ENCODE peak calls at places on chromosomes 12 and 14, in five cellular contexts. One of them, this sample, is unnamed.
A peak's percentile ranks its signal among the peaks of the same experiment; 100 is the strongest.

GRCh38 chr12:19938031-19938430 is 430.3 kb upstream of the PDE3A start:
- DNase-seq in uterus: no peak
- DNase-seq in IMR-90: no peak
- DNase-seq in DND-41: no peak
- DNase-seq in lung: no peak
- DNase-seq in this sample: no peak

GRCh38 chr12:47886471-47887240 is 18.1 kb downstream of the VDR start:
- DNase-seq in lung: no peak
- DNase-seq in DND-41: no peak
- DNase-seq in uterus: no peak
- DNase-seq in IMR-90: peak; percentile 55
- DNase-seq in this sample: no peak

GRCh38 chr12:129075451-129076208 is 222.4 kb downstream of the GLT1D1 start:
- DNase-seq in DND-41: no peak
- DNase-seq in lung: no peak
- DNase-seq in uterus: no peak
- DNase-seq in IMR-90: no peak
- DNase-seq in this sample: no peak

GRCh38 chr12:125172231-125172850 is 107.1 kb downstream of the AACS start:
- DNase-seq in lung: no peak
- DNase-seq in IMR-90: no peak
- DNase-seq in uterus: no peak
- DNase-seq in DND-41: no peak
- DNase-seq in this sample: no peak

GRCh38 chr14:24325131-24325530 is 9.7 kb downstream of the ADCY4 start:
- DNase-seq in IMR-90: no peak
- DNase-seq in uterus: no peak
- DNase-seq in lung: no peak
- DNase-seq in DND-41: no peak
- DNase-seq in this sample: no peak

GRCh38 chr12:6708968-6709394 is 8.4 kb upstream of the PIANP start:
- DNase-seq in DND-41: peak; percentile 57
- DNase-seq in uterus: no peak
- DNase-seq in IMR-90: no peak
- DNase-seq in lung: no peak
- DNase-seq in this sample: no peak

GRCh38 chr12:79512068-79512467 is 178.7 kb downstream of the PAWR start:
- DNase-seq in IMR-90: no peak
- DNase-seq in uterus: no peak
- DNase-seq in lung: no peak
- DNase-seq in DND-41: no peak
- DNase-seq in this sample: no peak

GRCh38 chr14:24231263-24232120 is 675 bp downstream of the NEDD8 start:
- DNase-seq in uterus: no peak
- DNase-seq in IMR-90: no peak
- DNase-seq in DND-41: no peak
- DNase-seq in lung: no peak
- DNase-seq in this sample: no peak

GRCh38 chr12:100672075-100672592 is 98.7 kb downstream of the GAS2L3 start:
- DNase-seq in lung: no peak
- DNase-seq in uterus: no peak
- DNase-seq in IMR-90: no peak
- DNase-seq in DND-41: peak; percentile 47
- DNase-seq in this sample: no peak

GRCh38 chr14:58077621-58078020 is 74.4 kb downstream of the ARMH4 start:
- DNase-seq in uterus: no peak
- DNase-seq in IMR-90: peak; percentile 46
- DNase-seq in DND-41: no peak
- DNase-seq in lung: no peak
- DNase-seq in this sample: no peak

GRCh38 chr14:53330441-53330840 is 177.3 kb upstream of the DDHD1 start:
- DNase-seq in lung: no peak
- DNase-seq in DND-41: no peak
- DNase-seq in uterus: no peak
- DNase-seq in IMR-90: no peak
- DNase-seq in this sample: no peak

GRCh38 chr14:52934762-52935161 is 16.1 kb downstream of the FERMT2 start:
- DNase-seq in lung: no peak
- DNase-seq in IMR-90: no peak
- DNase-seq in uterus: no peak
- DNase-seq in DND-41: no peak
- DNase-seq in this sample: no peak

GRCh38 chr12:51926718-51927117 is 19.4 kb downstream of the ACVRL1 start:
- DNase-seq in uterus: no peak
- DNase-seq in DND-41: peak; percentile 13
- DNase-seq in lung: no peak
- DNase-seq in IMR-90: peak; percentile 42
- DNase-seq in this sample: no peak

GRCh38 chr12:124105546-124105945 is 132.5 kb downstream of the ZNF664 start:
- DNase-seq in DND-41: no peak
- DNase-seq in uterus: no peak
- DNase-seq in IMR-90: no peak
- DNase-seq in lung: no peak
- DNase-seq in this sample: no peak

GRCh38 chr12:31785318-31785717 is 56.5 kb upstream of the AMN1 start:
- DNase-seq in uterus: no peak
- DNase-seq in IMR-90: no peak
- DNase-seq in lung: no peak
- DNase-seq in DND-41: no peak
- DNase-seq in this sample: no peak
- H3K27me3 ChIP-seq in uterus: no peaks in the 10 kb centered on the region
- H3K27me3 ChIP-seq in IMR-90: no peaks in the 10 kb centered on the region
- H3K27me3 ChIP-seq in lung: no peaks in the 10 kb centered on the region
- H3K27me3 ChIP-seq in DND-41: no peaks in the 10 kb centered on the region
- H3K27me3 ChIP-seq in this sample: no peaks in the 10 kb centered on the region

GRCh38 chr14:61574514-61574807 is 120.9 kb upstream of the HIF1A start:
- DNase-seq in DND-41: no peak
- DNase-seq in uterus: no peak
- DNase-seq in lung: no peak
- DNase-seq in IMR-90: no peak
- DNase-seq in this sample: no peak
- H3K4me1 ChIP-seq in DND-41: peaks cover 35% of the 10 kb centered on the region
- H3K4me1 ChIP-seq in uterus: no peaks in the 10 kb centered on the region
- H3K4me1 ChIP-seq in lung: peaks cover 5% of the 10 kb centered on the region
- H3K4me1 ChIP-seq in IMR-90: peaks cover 30% of the 10 kb centered on the region
- H3K4me1 ChIP-seq in this sample: no peaks in the 10 kb centered on the region

GRCh38 chr14:104580961-104581360 is 1.4 kb downstream of the C14orf180 start:
- DNase-seq in uterus: peak; percentile 21
- DNase-seq in lung: no peak
- DNase-seq in IMR-90: peak; percentile 4
- DNase-seq in DND-41: no peak
- DNase-seq in this sample: peak; percentile 66

GRCh38 chr14:104582005-104582404 is 2.4 kb downstream of the C14orf180 start:
- DNase-seq in DND-41: no peak
- DNase-seq in lung: no peak
- DNase-seq in uterus: no peak
- DNase-seq in IMR-90: no peak
- DNase-seq in this sample: peak; percentile 64

GRCh38 chr14:104582649-104583048 is 3.1 kb downstream of the C14orf180 start:
- DNase-seq in lung: no peak
- DNase-seq in DND-41: no peak
- DNase-seq in uterus: peak; percentile 24
- DNase-seq in IMR-90: no peak
- DNase-seq in this sample: no peak

GRCh38 chr14:104579507-104579906 is at the start of gene C14orf180:
- DNase-seq in lung: no peak
- DNase-seq in IMR-90: no peak
- DNase-seq in DND-41: no peak
- DNase-seq in uterus: no peak
- DNase-seq in this sample: no peak

GRCh38 chr14:104581521-104581920 is 2.0 kb downstream of the C14orf180 start:
- DNase-seq in IMR-90: no peak
- DNase-seq in lung: no peak
- DNase-seq in uterus: no peak
- DNase-seq in DND-41: no peak
- DNase-seq in this sample: no peak
- H3K27ac ChIP-seq in IMR-90: no peak overlapping the region
- H3K27ac ChIP-seq in lung: peak overlapping the region; percentile 89
- H3K27ac ChIP-seq in uterus: no peak overlapping the region
- H3K27ac ChIP-seq in DND-41: no peak overlapping the region
- H3K27ac ChIP-seq in this sample: no peak overlapping the region

DNA sequence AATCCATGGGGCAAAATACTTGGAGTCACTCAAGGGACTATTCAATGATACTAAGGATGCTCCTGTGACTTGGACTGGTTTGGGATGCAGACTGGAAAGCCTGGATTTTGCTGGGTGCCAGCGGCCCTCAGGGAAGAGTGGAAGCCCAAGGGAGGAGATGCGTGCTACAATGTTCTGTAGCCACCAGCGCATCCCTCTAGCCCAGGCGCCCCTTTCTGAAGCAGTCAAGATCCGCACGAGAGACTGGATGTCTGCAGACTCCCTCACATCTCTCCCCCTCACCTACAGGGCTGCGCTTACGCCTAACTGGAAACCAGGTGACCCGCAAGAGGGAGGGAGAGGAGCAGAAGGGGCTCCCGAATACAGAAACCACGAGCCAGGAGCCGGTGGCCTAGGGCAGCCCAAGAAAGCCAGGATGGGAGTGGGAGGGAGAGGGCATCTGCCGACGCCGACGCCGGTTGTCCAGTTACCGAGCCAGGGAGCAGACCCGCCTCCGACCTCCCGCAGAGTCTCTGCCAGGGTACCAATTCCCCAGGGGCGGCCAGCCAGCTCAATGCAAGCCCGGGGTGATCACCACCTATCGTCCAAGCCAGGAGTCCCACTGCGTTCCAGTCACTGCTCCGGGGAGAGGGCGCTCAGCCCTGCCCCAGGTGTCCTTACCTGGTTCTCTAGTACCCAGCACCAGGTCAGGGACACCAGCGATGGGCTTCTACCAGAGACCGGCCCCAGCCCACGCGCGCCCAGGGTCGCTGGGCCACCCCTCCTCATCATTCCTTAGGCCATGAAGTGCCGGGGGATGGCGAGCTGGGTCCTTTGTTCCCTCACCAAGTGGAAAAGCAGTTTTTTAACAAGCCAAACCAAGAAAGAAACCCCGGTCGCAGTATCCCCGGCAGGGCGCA is 1.2 kb downstream of the NTN4 start:
- DNase-seq in lung: no peak
- DNase-seq in IMR-90: peak; percentile 13
- DNase-seq in uterus: no peak
- DNase-seq in DND-41: no peak
- DNase-seq in this sample: peak; percentile 84
- H3K27me3 ChIP-seq in lung: no peaks in the 10 kb centered on the region
- H3K27me3 ChIP-seq in IMR-90: peaks cover 10% of the 10 kb centered on the region
- H3K27me3 ChIP-seq in uterus: no peaks in the 10 kb centered on the region
- H3K27me3 ChIP-seq in DND-41: peaks cover 65% of the 10 kb centered on the region
- H3K27me3 ChIP-seq in this sample: no peaks in the 10 kb centered on the region

GRCh38 chr12:21350975-21351374 is 16.3 kb upstream of the SLCO1A2 start:
- DNase-seq in IMR-90: no peak
- DNase-seq in DND-41: no peak
- DNase-seq in uterus: no peak
- DNase-seq in lung: no peak
- DNase-seq in this sample: no peak

GRCh38 chr12:21353487-21353886 is 18.8 kb upstream of the SLCO1A2 start:
- DNase-seq in uterus: no peak
- DNase-seq in IMR-90: no peak
- DNase-seq in DND-41: no peak
- DNase-seq in lung: no peak
- DNase-seq in this sample: no peak

GRCh38 chr12:21353948-21354347 is 18.8 kb upstream of the IAPP start:
- DNase-seq in uterus: no peak
- DNase-seq in lung: no peak
- DNase-seq in IMR-90: no peak
- DNase-seq in DND-41: no peak
- DNase-seq in this sample: no peak

DNA sequence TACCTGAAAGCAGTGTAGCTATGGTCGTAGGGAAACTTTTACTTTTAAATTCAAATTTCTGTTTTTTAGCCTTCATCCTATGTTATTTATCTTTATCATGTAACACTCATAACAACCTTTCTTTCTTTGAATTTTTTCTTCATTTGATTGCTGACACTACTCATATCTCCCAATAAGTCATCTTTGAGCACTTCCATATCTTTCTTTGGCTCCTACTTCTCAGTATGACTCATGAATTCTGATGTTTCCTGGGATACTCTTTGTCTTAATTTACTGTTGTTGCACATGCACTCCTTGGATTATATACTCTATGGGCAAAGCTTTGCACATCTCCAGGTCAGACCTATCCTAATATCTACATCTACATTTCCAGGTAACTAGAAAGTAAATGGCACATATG is 18.1 kb upstream of the IAPP start:
- DNase-seq in uterus: no peak
- DNase-seq in lung: no peak
- DNase-seq in DND-41: no peak
- DNase-seq in IMR-90: no peak
- DNase-seq in this sample: no peak
- H3K4me1 ChIP-seq in uterus: no peaks in the 10 kb centered on the region
- H3K4me1 ChIP-seq in lung: no peaks in the 10 kb centered on the region
- H3K4me1 ChIP-seq in DND-41: no peaks in the 10 kb centered on the region
- H3K4me1 ChIP-seq in IMR-90: no peaks in the 10 kb centered on the region
- H3K4me1 ChIP-seq in this sample: no peaks in the 10 kb centered on the region

DNA sequence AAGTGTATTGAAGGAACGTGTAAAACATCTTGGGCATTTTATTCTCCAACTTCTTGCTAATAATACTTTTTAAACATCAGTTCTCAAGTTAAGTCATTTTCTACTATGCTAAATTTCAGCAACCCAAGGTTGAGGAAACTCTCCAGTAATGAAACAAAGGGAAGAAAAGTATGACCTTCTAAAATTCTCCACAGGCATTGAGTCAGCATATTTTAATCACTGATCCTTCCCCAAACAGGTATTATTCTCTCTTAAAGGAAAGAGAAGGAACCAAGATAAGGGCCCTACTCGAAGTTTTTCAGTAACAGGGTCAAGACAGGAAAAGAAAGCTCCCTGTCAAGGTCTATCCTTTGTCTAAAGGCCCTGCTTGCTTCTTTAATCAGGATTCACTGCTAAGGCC is 3.0 kb downstream of the KICS2 start:
- DNase-seq in lung: no peak
- DNase-seq in uterus: no peak
- DNase-seq in IMR-90: no peak
- DNase-seq in DND-41: no peak
- DNase-seq in this sample: no peak
- H3K27ac ChIP-seq in lung: no peak overlapping the region
- H3K27ac ChIP-seq in uterus: no peak overlapping the region
- H3K27ac ChIP-seq in IMR-90: no peak overlapping the region
- H3K27ac ChIP-seq in DND-41: no peak overlapping the region
- H3K27ac ChIP-seq in this sample: no peak overlapping the region

This sample was measured in aorta.